ENCODE peak calls at places on chromosomes 3 and 15, in eight cellular contexts. J is nephron progenitor cell, L is sigmoid colon, H is GM06990, D is CD14-positive monocyte, R is GM23338, P is psoas muscle, B is PC-3. U is an unnamed sample.

GRCh38 chr15:68211656-68212320 is 6.7 kb upstream of the CALML4 start:
- DNase-seq in J (no peak), L (peak; percentile 62), H (no peak), D (no peak), R (no peak), P (no peak), B (no peak), U (no peak)

GRCh38 chr3:46993292-46993691 is 13.8 kb downstream of the NBEAL2 start:
- DNase-seq in J (no peak), L (no peak), H (no peak), D (no peak), R (no peak), P (no peak), B (no peak), U (no peak)

GRCh38 chr3:89268059-89268458 is 160.6 kb downstream of the EPHA3 start:
- DNase-seq in J (no peak), L (no peak), H (no peak), D (no peak), R (no peak), P (no peak), B (no peak), U (no peak)

GRCh38 chr3:30864836-30865235 is 29.6 kb downstream of the GADL1 start:
- DNase-seq in J (no peak), L (no peak), H (no peak), D (no peak), R (no peak), P (no peak), B (peak; percentile 27), U (no peak)

GRCh38 chr15:28994830-28995180 is 109.0 kb downstream of the APBA2 start:
- DNase-seq in J (no peak), L (no peak), H (no peak), D (no peak), R (no peak), P (no peak), B (no peak), U (no peak)

GRCh38 chr3:30333903-30334302 is 272.5 kb upstream of the TGFBR2 start:
- DNase-seq in J (no peak), L (no peak), H (no peak), D (no peak), R (no peak), P (no peak), B (no peak), U (no peak)

GRCh38 chr3:187802203-187802927 is 57.1 kb upstream of the BCL6 start:
- DNase-seq in J (no peak), L (no peak), H (no peak), D (no peak), R (no peak), P (no peak), B (no peak), U (no peak)

GRCh38 chr3:170357920-170358854 is 672 bp downstream of the SKIL start:
- DNase-seq in J (peak; percentile 84), L (peak; percentile 92), H (peak; percentile 84), D (peak; percentile 88), R (peak; percentile 80), P (peak; percentile 90), B (peak; percentile 51), U (peak; percentile 87)

GRCh38 chr3:35078780-35079179 is 560.5 kb upstream of the ARPP21 start:
- DNase-seq in J (no peak), L (no peak), H (no peak), D (no peak), R (no peak), P (no peak), B (no peak), U (no peak)

GRCh38 chr3:30984855-30985793 is 90.7 kb upstream of the GADL1 start:
- DNase-seq in J (no peak), L (no peak), H (no peak), D (no peak), R (no peak), P (no peak), B (peak; percentile 8), U (no peak)

GRCh38 chr3:127543441-127543840 is 47.1 kb downstream of the TPRA1 start:
- DNase-seq in J (no peak), L (no peak), H (no peak), D (no peak), R (no peak), P (no peak), B (no peak), U (no peak)

GRCh38 chr3:180391001-180391400 is 211.0 kb upstream of the TTC14 start:
- DNase-seq in J (no peak), L (no peak), H (no peak), D (no peak), R (no peak), P (no peak), B (no peak), U (no peak)

GRCh38 chr3:43905157-43905556 is 214.4 kb downstream of the ABHD5 start:
- DNase-seq in J (no peak), L (no peak), H (no peak), D (no peak), R (no peak), P (no peak), B (no peak), U (no peak)

GRCh38 chr3:148943531-148944200 is 47.7 kb upstream of the GYG1 start:
- DNase-seq in J (peak; percentile 14), L (no peak), H (peak; percentile 28), D (no peak), R (peak; percentile 87), P (no peak), B (peak; percentile 93), U (no peak)

GRCh38 chr3:132006605-132007204 is 28.1 kb downstream of the CPNE4 start:
- DNase-seq in J (peak; percentile 40), L (no peak), H (no peak), D (no peak), R (peak; percentile 68), P (no peak), B (peak; percentile 59), U (no peak)

GRCh38 chr3:28495301-28495700 is 146.7 kb upstream of the AZI2 start:
- DNase-seq in J (no peak), L (no peak), H (no peak), D (no peak), R (no peak), P (no peak), B (no peak), U (no peak)

GRCh38 chr15:78276032-78276943 is 11.9 kb downstream of the DNAJA4 start:
- DNase-seq in J (no peak), L (no peak), H (no peak), D (no peak), R (no peak), P (no peak), B (no peak), U (no peak)

GRCh38 chr15:70299931-70300858 is 202.5 kb upstream of the TLE3 start:
- DNase-seq in J (no peak), L (no peak), H (peak; percentile 78), D (no peak), R (no peak), P (no peak), B (no peak), U (no peak)
- TF ChIP-seq CTCF in J (no peak), L (no peak), H (no peak), D (no peak), R (no peak), P (no peak), B (no peak), U (no peak)

GRCh38 chr3:196990654-196991053 is 22.0 kb upstream of the PIGZ start:
- DNase-seq in J (no peak), L (peak; percentile 48), H (no peak), D (peak; percentile 7), R (no peak), P (no peak), B (no peak), U (no peak)

GRCh38 chr3:196985954-196986885 is 17.6 kb upstream of the PIGZ start:
- DNase-seq in J (no peak), L (peak; percentile 14), H (no peak), D (no peak), R (no peak), P (no peak), B (no peak), U (no peak)

GRCh38 chr3:196989721-196990262 is 21.2 kb upstream of the PIGZ start:
- DNase-seq in J (no peak), L (peak; percentile 46), H (no peak), D (no peak), R (no peak), P (no peak), B (peak; percentile 39), U (no peak)

GRCh38 chr3:196987022-196987421 is 18.4 kb upstream of the PIGZ start:
- DNase-seq in J (no peak), L (no peak), H (no peak), D (no peak), R (no peak), P (no peak), B (no peak), U (no peak)

GRCh38 chr3:196988241-196989029 is 19.8 kb upstream of the PIGZ start:
- DNase-seq in J (no peak), L (peak; percentile 40), H (no peak), D (peak; percentile 19), R (peak; percentile 75), P (no peak), B (no peak), U (no peak)
- TF ChIP-seq CTCF in J (no peak), L (no peak), H (peak; percentile 33), D (no peak), R (peak; percentile 77), P (no peak), B (peak; percentile 5), U (peak; percentile 31)

GRCh38 chr3:2851835-2852234 is 258.3 kb downstream of the IL5RA start:
- DNase-seq in J (no peak), L (peak; percentile 70), H (no peak), D (no peak), R (no peak), P (peak; percentile 27), B (no peak), U (no peak)
- TF ChIP-seq CTCF in J (no peak), L (no peak), H (no peak), D (no peak), R (no peak), P (no peak), B (no peak), U (no peak)

GRCh38 chr3:174000675-174001074 is 603.1 kb downstream of the NLGN1 start:
- DNase-seq in J (no peak), L (no peak), H (no peak), D (no peak), R (no peak), P (no peak), B (no peak), U (no peak)

GRCh38 chr3:174002543-174002942 is 605.0 kb downstream of the NLGN1 start:
- DNase-seq in J (no peak), L (no peak), H (no peak), D (no peak), R (peak; percentile 60), P (no peak), B (peak; percentile 50), U (no peak)
- TF ChIP-seq CTCF in J (peak; percentile 21), L (no peak), H (no peak), D (no peak), R (peak; percentile 41), P (no peak), B (peak; percentile 63), U (peak; percentile 40)

DNA sequence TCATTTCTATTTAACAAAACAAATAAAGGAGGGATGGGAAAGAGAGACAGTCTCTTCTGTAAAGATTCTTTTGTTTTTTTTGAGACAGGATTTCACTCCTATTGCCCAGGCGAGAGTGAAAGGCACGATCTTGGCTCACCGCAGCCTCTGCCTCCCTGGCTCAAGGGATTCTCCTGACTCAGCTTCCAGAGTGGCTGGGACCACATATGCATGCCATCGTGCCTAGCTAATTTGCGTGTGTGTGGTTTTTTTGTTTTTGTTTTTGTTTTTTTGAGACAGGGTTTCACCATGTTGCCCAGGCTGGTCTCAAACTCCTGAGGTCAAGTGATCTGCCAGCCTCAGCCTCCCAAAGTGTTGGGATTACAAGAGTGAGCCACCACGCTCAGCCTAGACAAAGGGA is 23.3 kb downstream of the STAG1 start:
- DNase-seq in J (no peak), L (no peak), H (no peak), D (no peak), R (peak; percentile 44), P (no peak), B (no peak), U (no peak)
- TF ChIP-seq CTCF in J (no peak), L (no peak), H (no peak), D (no peak), R (no peak), P (no peak), B (no peak), U (no peak)

U was measured in progenitor cell of endocrine pancreas.